ENCODE peak calls at places on chromosomes 6 and 20, in five cellular contexts. O is T-helper 1 cell, D is psoas muscle, H is H54, M is WTC11. N is an unnamed sample.

GRCh38 chr6:162856885-162857284 is 129.1 kb downstream of the PACRG start:
- DNase-seq in D (no peak), H (peak; percentile 3), O (no peak), M (no peak), N (peak; percentile 77)

GRCh38 chr6:3489032-3489757 is 32.3 kb upstream of the SLC22A23 start:
- DNase-seq in H (no peak), M (no peak), D (no peak), O (no peak), N (no peak)

GRCh38 chr20:53692465-53693067 is 98.9 kb upstream of the ZNF217 start:
- DNase-seq in M (no peak), O (no peak), D (peak; percentile 50), H (peak; percentile 41), N (no peak)

GRCh38 chr6:159099311-159099710 is 54.5 kb upstream of the TAGAP start:
- DNase-seq in O (no peak), D (no peak), M (no peak), H (no peak), N (no peak)

GRCh38 chr6:63347599-63347998 is 27.8 kb upstream of the LGSN start:
- DNase-seq in M (no peak), H (no peak), O (no peak), D (no peak), N (no peak)

GRCh38 chr6:119966484-119966883 is 616.9 kb upstream of the MAN1A1 start:
- DNase-seq in H (no peak), D (no peak), O (no peak), M (peak; percentile 86), N (peak; percentile 46)

GRCh38 chr6:134553941-134554340 is 236.0 kb upstream of the SGK1 start:
- DNase-seq in M (no peak), H (no peak), D (no peak), O (no peak), N (no peak)

GRCh38 chr6:4371207-4371921 is 236.0 kb upstream of the ECI2 start:
- DNase-seq in D (peak; percentile 67), O (no peak), M (no peak), H (peak; percentile 29), N (no peak)

GRCh38 chr6:11803596-11803981 is 25.0 kb upstream of the ADTRP start:
- DNase-seq in O (no peak), H (no peak), M (no peak), D (no peak), N (no peak)

GRCh38 chr20:431012-431904 is 23.2 kb downstream of the RBCK1 start:
- DNase-seq in H (no peak), O (no peak), D (peak; percentile 53), M (peak; percentile 75), N (peak; percentile 85)

GRCh38 chr6:15359335-15359862 is 113.5 kb downstream of the JARID2 start:
- DNase-seq in D (no peak), M (no peak), O (no peak), H (no peak), N (no peak)

GRCh38 chr6:160831751-160832150 is 129.7 kb downstream of the PLG start:
- DNase-seq in D (no peak), M (no peak), O (no peak), H (no peak), N (no peak)

GRCh38 chr20:49899551-49900383 is 15.6 kb downstream of the SPATA2 start:
- DNase-seq in D (no peak), H (no peak), O (no peak), M (no peak), N (no peak)

GRCh38 chr20:57473246-57474042 is 51.5 kb downstream of the CTCFL start:
- DNase-seq in H (no peak), O (no peak), M (peak; percentile 21), D (no peak), N (no peak)

GRCh38 chr6:39426057-39426592 is 103.6 kb upstream of the KCNK16 start:
- DNase-seq in M (no peak), O (no peak), D (no peak), H (peak; percentile 50), N (no peak)

GRCh38 chr6:127225497-127225896 is 41.2 kb upstream of the RNF146 start:
- DNase-seq in D (no peak), H (no peak), M (no peak), O (no peak), N (no peak)

GRCh38 chr6:34144581-34145160 is 1.2 kb downstream of the GRM4 start:
- DNase-seq in M (no peak), D (no peak), O (no peak), H (no peak), N (peak; percentile 50)

GRCh38 chr6:81023007-81023582 is 729.4 kb downstream of the TENT5A start:
- DNase-seq in D (no peak), O (no peak), H (no peak), M (no peak), N (no peak)

GRCh38 chr6:116439572-116439971 is 21.6 kb upstream of the CALHM6 start:
- DNase-seq in M (no peak), O (no peak), H (no peak), D (no peak), N (no peak)

GRCh38 chr6:136710877-136711552 is 81.3 kb downstream of the MAP3K5 start:
- DNase-seq in D (no peak), M (no peak), O (no peak), H (no peak), N (no peak)

GRCh38 chr6:41519748-41520699 is 26.2 kb upstream of the FOXP4 start:
- DNase-seq in O (no peak), M (no peak), D (no peak), H (no peak), N (no peak)

GRCh38 chr6:30507849-30508843 is 18.8 kb downstream of the HLA-E start:
- DNase-seq in H (no peak), D (no peak), M (no peak), O (no peak), N (peak; percentile 58)